ENCODE peak calls at places on chromosome 9, in four cellular contexts. D, U, B and T are unnamed samples. For H3K4me1 and H3K27me3, the result is how much of the 10 kb centered on the place peaks cover.

GRCh38 chr9:38284768-38285080 is 107.8 kb upstream of the ALDH1B1 start:
- DNase-seq in D (no peak), U (peak), B (no peak), T (no peak)

GRCh38 chr9:77016526-77017504 is 2.6 kb upstream of the FOXB2 start:
- DNase-seq in D (no peak), U (peak), B (peak), T (no peak)

GRCh38 chr9:78242041-78242440 is 6.2 kb downstream of the CEP78 start:
- DNase-seq in D (no peak), U (no peak), B (no peak), T (no peak)

GRCh38 chr9:98791147-98792095 is 4.9 kb downstream of the ANKS6 start:
- DNase-seq in D (peak), U (peak), B (peak), T (peak)

GRCh38 chr9:124553738-124554137 is 46.5 kb upstream of the NR5A1 start:
- DNase-seq in D (peak), U (no peak), B (no peak), T (no peak)

GRCh38 chr9:78707481-78707977 is 410.6 kb downstream of the PSAT1 start:
- DNase-seq in D (peak), U (no peak), B (no peak), T (no peak)

GRCh38 chr9:136907011-136907914 is 20.9 kb downstream of the TRAF2 start:
- DNase-seq in D (no peak), U (no peak), B (no peak), T (no peak)

GRCh38 chr9:87878930-87879603 is 3.6 kb upstream of the SPATA31E1 start:
- DNase-seq in D (peak), U (no peak), B (no peak), T (no peak)

GRCh38 chr9:88991066-88992030 is at the start of gene S1PR3:
- DNase-seq in D (peak), U (peak), B (peak), T (no peak)

GRCh38 chr9:97906236-97906831 is 16.0 kb downstream of the TRMO start:
- DNase-seq in D (no peak), U (no peak), B (no peak), T (peak)

GRCh38 chr9:71587576-71588362 is 180.5 kb downstream of the CEMIP2 start:
- DNase-seq in D (peak), U (no peak), B (peak), T (no peak)

GRCh38 chr9:24986331-24986730 is 440.6 kb upstream of the IZUMO3 start:
- DNase-seq in D (no peak), U (peak), B (peak), T (no peak)

GRCh38 chr9:72465602-72466001 is 55.8 kb upstream of the TMC1 start:
- DNase-seq in D (no peak), U (no peak), B (no peak), T (no peak)

GRCh38 chr9:136621019-136621733 is 41.5 kb upstream of the EGFL7 start:
- DNase-seq in D (no peak), U (no peak), B (no peak), T (no peak)

DNA sequence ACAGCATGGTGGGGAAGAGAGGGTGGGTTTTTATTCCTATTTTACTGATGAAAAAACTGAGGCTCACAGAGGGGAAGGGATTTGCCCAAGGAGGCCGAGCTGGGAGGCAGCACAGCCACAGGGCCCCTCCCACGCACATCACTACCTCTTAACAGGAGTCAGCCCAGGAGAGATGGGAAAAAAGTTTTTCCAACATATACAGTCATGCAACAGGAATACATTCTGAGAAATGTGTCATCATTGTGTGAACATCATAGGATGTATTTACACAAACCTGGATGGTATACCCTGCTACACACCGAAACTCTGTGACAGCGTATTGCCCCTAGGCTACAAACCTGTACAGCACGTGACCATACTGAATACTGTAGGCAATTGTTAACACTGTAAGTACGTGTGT is 11.6 kb downstream of the TRAF1 start:
- DNase-seq in D (peak), U (no peak), B (no peak), T (no peak)
- H3K4me1 ChIP-seq in D (under half), U (under half), B (under half), T (half or more)

GRCh38 chr9:133573791-133574515 is 35.2 kb downstream of the FAM163B start:
- DNase-seq in D (no peak), U (no peak), B (no peak), T (no peak)

GRCh38 chr9:133576591-133577462 is 32.4 kb downstream of the FAM163B start:
- DNase-seq in D (no peak), U (no peak), B (no peak), T (no peak)

GRCh38 chr9:133575673-133576590 is 33.3 kb downstream of the FAM163B start:
- DNase-seq in D (no peak), U (no peak), B (no peak), T (no peak)

GRCh38 chr9:133572821-133573361 is 36.3 kb downstream of the FAM163B start:
- DNase-seq in D (no peak), U (no peak), B (no peak), T (no peak)

DNA sequence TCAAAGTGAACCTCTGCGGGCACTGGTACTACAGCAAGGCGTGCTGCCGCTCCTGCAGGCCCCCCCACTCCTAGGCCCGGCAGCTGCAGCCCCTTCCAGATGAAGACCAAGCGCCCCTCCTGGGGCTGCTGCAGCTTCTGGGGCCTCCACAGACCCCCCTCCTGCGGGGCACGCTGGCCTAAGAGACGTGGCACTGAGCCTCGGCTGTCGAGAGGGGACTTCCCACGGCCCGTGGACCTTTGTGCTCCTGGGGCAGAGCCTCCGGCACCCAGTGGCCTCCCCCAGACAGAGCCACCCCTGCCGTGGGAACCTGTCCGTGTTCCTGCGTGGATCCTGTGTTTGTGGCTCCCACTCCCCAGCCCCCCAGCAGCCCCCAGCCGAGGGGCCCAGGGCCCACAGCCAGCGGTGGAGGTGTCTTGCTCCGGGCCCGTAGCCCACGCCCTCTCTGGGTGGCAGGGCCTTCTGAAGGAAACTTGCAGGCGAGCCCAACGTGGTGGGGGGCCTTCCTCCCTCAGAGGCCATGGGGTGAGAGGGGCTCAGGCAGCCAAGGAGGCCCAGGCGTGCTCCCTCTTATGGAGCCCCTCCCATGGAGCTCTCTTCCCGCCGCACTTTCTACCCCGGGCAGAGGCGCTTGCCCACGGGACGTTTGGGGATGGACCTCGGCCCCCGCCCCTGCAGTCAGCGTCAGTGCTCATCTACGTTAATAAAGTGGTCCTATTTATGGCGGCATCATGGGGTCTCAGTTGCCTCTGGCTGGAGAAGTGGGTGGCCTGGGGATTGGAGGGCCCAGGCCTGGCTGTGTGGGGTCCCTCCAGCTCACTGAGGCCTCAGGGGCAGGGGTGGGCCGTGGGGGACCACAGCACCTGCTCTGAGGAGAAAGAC is 34.2 kb downstream of the FAM163B start:
- DNase-seq in D (no peak), U (no peak), B (no peak), T (no peak)
- H3K27me3 ChIP-seq in D (under half), U (under half), B (under half), T (under half)

GRCh38 chr9:107639426-107639825 is 149.9 kb upstream of the KLF4 start:
- DNase-seq in D (no peak), U (no peak), B (no peak), T (no peak)

GRCh38 chr9:107638922-107639321 is 149.4 kb upstream of the KLF4 start:
- DNase-seq in D (no peak), U (no peak), B (no peak), T (no peak)

GRCh38 chr9:107638496-107638895 is 148.9 kb upstream of the KLF4 start:
- DNase-seq in D (no peak), U (no peak), B (no peak), T (no peak)

GRCh38 chr9:107636596-107637405 is 147.2 kb upstream of the KLF4 start:
- DNase-seq in D (no peak), U (no peak), B (no peak), T (no peak)

GRCh38 chr9:107637421-107638420 is 148.2 kb upstream of the KLF4 start:
- DNase-seq in D (peak), U (peak), B (peak), T (no peak)
- H3K4me3 ChIP-seq in D (peak), U (peak), B (peak), T (no peak)

GRCh38 chr9:114370251-114370984 is 17.4 kb downstream of the AKNA start:
- DNase-seq in D (no peak), U (no peak), B (peak), T (no peak)
- H3K4me1 ChIP-seq in D (under half), U (under half), B (under half), T (half or more)

GRCh38 chr9:130477564-130477963 is 32.8 kb downstream of the ASS1 start:
- DNase-seq in D (no peak), U (no peak), B (no peak), T (no peak)
- H3K27me3 ChIP-seq in D (under half), U (under half), B (under half), T (under half)